ENCODE peak calls at places on chromosomes 12 and 14, in ten cellular contexts. Y is GM04503; B is stimulated activated naive CD4-positive, alpha-beta T cell; M is substantia nigra; N is fibroblast of lung; T is transverse colon; W is A172; F is vagina; P is SHP77; V is mesothelial cell of epicardium. K is an unnamed sample.

GRCh38 chr12:87756111-87756510 is 273.1 kb downstream of the C12orf50 start:
- DNase-seq in Y (no peak), B (no peak), M (no peak), N (peak), T (no peak), W (peak), F (no peak), P (no peak), V (no peak), K (peak)

GRCh38 chr12:105275997-105276760 is 40.2 kb upstream of the APPL2 start:
- DNase-seq in Y (no peak), B (no peak), M (no peak), N (no peak), T (no peak), W (no peak), F (no peak), P (peak), V (no peak), K (no peak)

GRCh38 chr12:53054112-53054878 is 4.4 kb downstream of the TNS2 start:
- DNase-seq in Y (no peak), B (peak), M (peak), N (peak), T (peak), W (no peak), F (no peak), P (peak), V (peak), K (peak)

GRCh38 chr12:49340095-49340870 is 3.3 kb upstream of the C1QL4 start:
- DNase-seq in Y (no peak), B (no peak), M (no peak), N (no peak), T (no peak), W (no peak), F (no peak), P (no peak), V (no peak), K (no peak)

GRCh38 chr12:122336015-122336946 is 70.0 kb upstream of the VPS33A start:
- DNase-seq in Y (no peak), B (peak), M (no peak), N (peak), T (peak), W (peak), F (no peak), P (no peak), V (no peak), K (no peak)

GRCh38 chr12:120453977-120454376 is 7.7 kb downstream of the GATC start:
- DNase-seq in Y (no peak), B (no peak), M (no peak), N (peak), T (no peak), W (no peak), F (no peak), P (peak), V (no peak), K (no peak)

GRCh38 chr14:31360919-31361662 is 59.3 kb downstream of the HEATR5A start:
- DNase-seq in Y (peak), B (no peak), M (no peak), N (peak), T (no peak), W (peak), F (no peak), P (no peak), V (no peak), K (peak)

GRCh38 chr14:30443368-30444007 is 115.5 kb upstream of the G2E3 start:
- DNase-seq in Y (no peak), B (no peak), M (no peak), N (peak), T (no peak), W (peak), F (no peak), P (peak), V (no peak), K (peak)

GRCh38 chr14:71365305-71365865 is 458.1 kb downstream of the PCNX1 start:
- DNase-seq in Y (no peak), B (no peak), M (no peak), N (no peak), T (no peak), W (no peak), F (no peak), P (no peak), V (no peak), K (peak)

GRCh38 chr14:68535404-68536024 is 257.4 kb downstream of the ZFP36L1 start:
- DNase-seq in Y (peak), B (no peak), M (no peak), N (peak), T (no peak), W (peak), F (no peak), P (no peak), V (no peak), K (peak)

GRCh38 chr12:93502802-93503623 is 35.7 kb downstream of the MRPL42 start:
- DNase-seq in Y (no peak), B (peak), M (no peak), N (peak), T (peak), W (peak), F (no peak), P (no peak), V (peak), K (peak)

GRCh38 chr12:119786539-119786938 is 90.6 kb downstream of the CIT start:
- DNase-seq in Y (no peak), B (no peak), M (no peak), N (no peak), T (no peak), W (no peak), F (no peak), P (no peak), V (no peak), K (no peak)

GRCh38 chr12:58033831-58034230 is 92.5 kb downstream of the ATP23 start:
- DNase-seq in Y (no peak), B (no peak), M (no peak), N (no peak), T (no peak), W (no peak), F (no peak), P (no peak), V (no peak), K (no peak)

GRCh38 chr14:78127233-78127632 is 42.9 kb upstream of the NRXN3 start:
- DNase-seq in Y (no peak), B (no peak), M (no peak), N (no peak), T (no peak), W (no peak), F (no peak), P (no peak), V (no peak), K (no peak)

GRCh38 chr14:100889641-100890040 is 13.9 kb downstream of the RTL1 start:
- DNase-seq in Y (no peak), B (no peak), M (no peak), N (no peak), T (no peak), W (no peak), F (no peak), P (no peak), V (no peak), K (no peak)

GRCh38 chr14:99359906-99360305 is 87.9 kb upstream of the BCL11B start:
- DNase-seq in Y (no peak), B (no peak), M (no peak), N (no peak), T (no peak), W (no peak), F (no peak), P (no peak), V (no peak), K (no peak)

GRCh38 chr12:77696183-77696582 is 134.5 kb upstream of the NAV3 start:
- DNase-seq in Y (no peak), B (no peak), M (no peak), N (no peak), T (no peak), W (no peak), F (no peak), P (no peak), V (no peak), K (peak)